ENCODE peak calls at places on chromosomes 16 and 17, in seven cellular contexts. L, T, G, P, S, Y and K are unnamed samples.

GRCh38 chr16:50602531-50603205 is 54.5 kb downstream of the NKD1 start:
- DNase-seq in G (no peak), S (no peak), L (peak; percentile 79), Y (peak; percentile 27), P (no peak), T (no peak), K (no peak)

GRCh38 chr17:58189436-58190146 is 2.9 kb upstream of the EPX start:
- DNase-seq in S (peak; percentile 12), P (no peak), T (peak; percentile 71), Y (no peak), L (no peak), G (peak; percentile 71), K (peak; percentile 78)

GRCh38 chr17:45149669-45150603 is 1.7 kb downstream of the HEXIM1 start:
- DNase-seq in G (peak; percentile 35), T (peak; percentile 79), Y (peak; percentile 76), L (peak; percentile 90), P (peak; percentile 80), S (peak; percentile 71), K (peak; percentile 80)

GRCh38 chr16:83946154-83946780 is 6.8 kb upstream of the OSGIN1 start:
- DNase-seq in Y (no peak), L (no peak), S (no peak), T (no peak), G (no peak), P (no peak), K (no peak)

GRCh38 chr17:19762515-19762961 is 14.4 kb upstream of the ALDH3A1 start:
- DNase-seq in T (peak; percentile 83), L (peak; percentile 81), G (peak; percentile 97), S (peak; percentile 55), Y (peak; percentile 60), P (peak; percentile 68), K (peak; percentile 70)

GRCh38 chr17:51439395-51440229 is 179.3 kb downstream of the UTP18 start:
- DNase-seq in Y (no peak), G (no peak), L (no peak), S (no peak), T (peak; percentile 22), P (no peak), K (no peak)

GRCh38 chr16:8924214-8924613 is 39.5 kb downstream of the USP7 start:
- DNase-seq in G (no peak), P (no peak), Y (peak; percentile 76), S (no peak), L (no peak), T (peak; percentile 75), K (peak; percentile 46)

GRCh38 chr17:63571632-63572310 is 21.5 kb downstream of the DCAF7 start:
- DNase-seq in G (no peak), L (no peak), S (no peak), T (no peak), P (no peak), Y (no peak), K (no peak)

GRCh38 chr17:29514792-29515191 is 52.0 kb downstream of the ABHD15 start:
- DNase-seq in Y (no peak), G (no peak), T (peak; percentile 33), S (no peak), L (no peak), P (no peak), K (no peak)

GRCh38 chr16:9003322-9003721 is 39.6 kb upstream of the USP7 start:
- DNase-seq in P (no peak), G (no peak), S (no peak), Y (peak; percentile 82), L (no peak), T (no peak), K (no peak)

GRCh38 chr17:7478276-7479138 is 924 bp downstream of the ZBTB4 start:
- DNase-seq in G (peak; percentile 65), P (peak; percentile 73), Y (peak; percentile 62), S (peak; percentile 52), T (peak; percentile 74), L (peak; percentile 86), K (peak; percentile 72)

GRCh38 chr17:66354472-66354871 is 52.1 kb downstream of the PRKCA start:
- DNase-seq in L (no peak), T (no peak), Y (no peak), S (no peak), G (no peak), P (no peak), K (no peak)

GRCh38 chr17:77316191-77316641 is 175.4 kb downstream of the SEC14L1 start:
- DNase-seq in L (peak; percentile 91), T (peak; percentile 86), P (peak; percentile 83), S (no peak), G (no peak), Y (peak; percentile 16), K (no peak)

GRCh38 chr17:9258115-9259020 is 237.1 kb downstream of the NTN1 start:
- DNase-seq in G (no peak), L (no peak), Y (no peak), S (no peak), T (no peak), P (no peak), K (no peak)

GRCh38 chr16:86528061-86528929 is 18.0 kb downstream of the FOXF1 start:
- DNase-seq in L (peak; percentile 63), P (no peak), G (no peak), Y (no peak), T (no peak), S (no peak), K (no peak)

GRCh38 chr17:75096082-75096625 is 8.4 kb downstream of the SLC16A5 start:
- DNase-seq in P (no peak), T (peak; percentile 86), S (no peak), Y (peak; percentile 88), G (peak; percentile 90), L (no peak), K (peak; percentile 74)

GRCh38 chr16:88922114-88922825 is 54.7 kb downstream of the CBFA2T3 start:
- DNase-seq in P (peak; percentile 51), L (peak; percentile 84), Y (peak; percentile 67), G (no peak), T (peak; percentile 93), S (peak; percentile 68), K (peak; percentile 91)

GRCh38 chr17:59634632-59635561 is 15.2 kb downstream of the CLTC start:
- DNase-seq in Y (no peak), L (no peak), T (no peak), S (no peak), P (no peak), G (no peak), K (no peak)

GRCh38 chr17:74960739-74961342 is 11.7 kb downstream of the HID1 start:
- DNase-seq in G (peak; percentile 94), L (no peak), S (no peak), P (no peak), T (peak; percentile 72), Y (peak; percentile 57), K (no peak)

GRCh38 chr16:30839523-30840227 is 52.7 kb upstream of the ZNF629 start:
- DNase-seq in Y (peak; percentile 58), S (no peak), P (no peak), L (no peak), T (no peak), G (no peak), K (no peak)

GRCh38 chr16:1265826-1266225 is 10.0 kb downstream of the TPSD1 start:
- DNase-seq in T (no peak), L (no peak), G (no peak), S (no peak), P (no peak), Y (no peak), K (peak; percentile 15)

GRCh38 chr17:80512233-80512632 is 32.4 kb upstream of the RPTOR start:
- DNase-seq in L (no peak), Y (no peak), P (no peak), G (peak; percentile 70), T (peak; percentile 74), S (no peak), K (no peak)

GRCh38 chr16:24534634-24535033 is 4.7 kb upstream of the RBBP6 start:
- DNase-seq in P (no peak), T (no peak), G (peak; percentile 51), L (no peak), S (no peak), Y (no peak), K (no peak)

GRCh38 chr17:17880577-17881196 is 43.9 kb upstream of the SREBF1 start:
- DNase-seq in T (no peak), Y (no peak), G (no peak), P (no peak), S (no peak), L (no peak), K (no peak)

GRCh38 chr16:74322301-74322710 is 25.7 kb downstream of the PSMD7 start:
- DNase-seq in G (no peak), Y (no peak), L (no peak), P (no peak), S (no peak), T (no peak), K (peak; percentile 29)
- H3K27ac ChIP-seq in G (no peak overlapping the region), Y (peak overlapping the region; percentile 42), L (peak overlapping the region; percentile 70), P (no peak overlapping the region), S (no peak overlapping the region), T (peak overlapping the region; percentile 90), K (peak overlapping the region; percentile 74)

DNA sequence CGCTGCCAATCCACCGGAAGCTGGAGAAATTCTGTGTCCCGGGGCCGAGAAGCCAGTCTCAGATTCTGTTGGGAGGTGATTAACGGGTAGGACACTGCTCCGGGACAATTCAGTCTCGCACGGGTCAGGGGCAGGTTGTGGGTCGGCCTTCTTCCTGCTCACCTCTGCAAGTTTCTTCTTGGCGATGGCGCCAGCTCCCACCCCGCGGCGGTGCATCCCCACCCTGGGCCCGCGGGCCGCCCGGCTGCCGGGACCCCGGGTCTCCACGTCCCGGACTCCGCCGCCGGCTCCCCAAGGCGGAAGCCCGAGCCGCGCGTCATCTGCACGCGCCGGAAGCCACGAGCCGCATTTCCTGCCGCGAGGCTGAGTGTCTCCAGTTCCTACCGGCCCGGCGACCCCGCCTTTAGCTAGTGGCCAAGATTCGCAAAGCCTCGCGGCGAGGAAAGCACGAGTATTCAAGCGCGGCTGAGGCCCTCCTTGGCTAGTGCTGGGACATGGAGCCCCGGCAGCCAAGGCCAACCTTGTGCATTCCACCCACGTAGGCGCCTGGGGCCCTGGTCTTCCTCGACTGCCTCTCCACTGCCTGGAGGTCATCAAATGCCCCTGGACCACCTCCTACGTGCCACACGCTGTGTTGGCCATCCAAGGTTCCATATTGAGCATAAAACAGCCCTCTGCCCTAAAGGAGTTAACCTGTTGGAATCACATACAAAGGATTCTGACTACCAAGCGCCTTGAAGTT is at the start of gene SNF8:
- DNase-seq in L (peak; percentile 93), Y (peak; percentile 93), T (peak; percentile 93), P (peak; percentile 87), G (peak; percentile 99), S (peak; percentile 80), K (peak; percentile 92)
- TF ChIP-seq POLR2A in L (peak; percentile 58), Y (peak; percentile 87), T (peak; percentile 69), P (peak; percentile 62), G (peak; percentile 72), S (peak; percentile 56), K (no peak)

DNA sequence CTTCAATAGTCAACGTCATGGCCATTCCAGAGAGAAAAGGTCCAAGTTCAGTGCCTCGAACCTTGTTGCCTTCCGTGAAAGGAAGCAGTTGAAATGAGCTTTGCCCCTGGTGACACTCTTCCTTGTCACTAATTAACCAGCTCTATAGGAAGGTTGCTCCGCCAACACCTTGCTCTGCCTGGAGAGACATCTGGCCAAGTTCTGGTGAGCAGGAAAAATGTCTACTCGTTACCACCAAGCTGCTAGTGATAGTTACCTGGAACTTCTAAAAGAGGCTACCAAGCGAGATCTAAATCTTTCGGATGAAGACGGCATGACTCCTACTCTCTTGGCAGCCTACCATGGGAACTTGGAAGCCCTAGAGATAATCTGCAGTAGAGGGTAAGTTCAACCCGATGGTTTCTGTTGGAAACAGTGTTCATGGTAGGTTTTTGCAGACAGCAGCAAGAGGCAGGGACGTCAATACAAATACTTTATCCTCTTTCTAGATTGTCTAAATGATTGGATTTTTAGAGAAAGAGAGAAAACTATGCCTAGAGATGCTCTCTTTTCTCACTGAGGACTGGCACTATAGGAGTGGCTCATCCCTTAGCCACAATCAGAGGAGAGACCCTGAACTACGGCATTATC is at the start of gene ANKS4B:
- DNase-seq in Y (peak; percentile 81), L (no peak), G (no peak), P (no peak), T (no peak), S (no peak), K (no peak)
- H3K27ac ChIP-seq in Y (peak within 1 kb of the TSS; percentile 84), L (no peak within 1 kb of the TSS), G (no peak within 1 kb of the TSS), P (no peak within 1 kb of the TSS), T (no peak within 1 kb of the TSS), S (no peak within 1 kb of the TSS), K (no peak within 1 kb of the TSS)

GRCh38 chr16:53043986-53044571 is 8.6 kb downstream of the CHD9NB start:
- DNase-seq in P (no peak), L (no peak), T (no peak), G (no peak), S (no peak), Y (peak; percentile 46), K (no peak)
- TF ChIP-seq POLR2A in P (no peak), L (no peak), T (no peak), G (no peak), S (no peak), Y (no peak), K (no peak)